ENCODE peak calls at places on chromosomes 3 and 15, in four cellular contexts. Q, W, L and M are unnamed samples.

GRCh38 chr3:107524214-107525100 is 1.7 kb downstream of the BBX start:
- DNase-seq in Q (peak), W (peak), L (peak), M (no peak)

GRCh38 chr15:40511472-40512133 is 40.8 kb downstream of the CHST14 start:
- DNase-seq in Q (peak), W (peak), L (peak), M (peak)

GRCh38 chr3:57397175-57398026 is 104.9 kb upstream of the ASB14 start:
- DNase-seq in Q (peak), W (peak), L (peak), M (peak)

GRCh38 chr3:50351318-50351687 is 641 bp downstream of the CYB561D2 start:
- DNase-seq in Q (no peak), W (no peak), L (no peak), M (no peak)

GRCh38 chr15:51076898-51077564 is 17.7 kb downstream of the TNFAIP8L3 start:
- DNase-seq in Q (peak), W (no peak), L (no peak), M (no peak)

GRCh38 chr3:69805491-69805890 is 66.2 kb downstream of the MITF start:
- DNase-seq in Q (no peak), W (no peak), L (no peak), M (no peak)

GRCh38 chr3:193895409-193895808 is 240.5 kb upstream of the HES1 start:
- DNase-seq in Q (no peak), W (no peak), L (no peak), M (no peak)

GRCh38 chr3:18772699-18773305 is 347.7 kb upstream of the SATB1 start:
- DNase-seq in Q (no peak), W (no peak), L (no peak), M (no peak)

GRCh38 chr15:84631706-84632272 is 22.3 kb downstream of the WDR73 start:
- DNase-seq in Q (no peak), W (peak), L (no peak), M (no peak)

GRCh38 chr3:112303811-112304325 is 9.9 kb upstream of the SLC9C1 start:
- DNase-seq in Q (no peak), W (no peak), L (no peak), M (peak)

GRCh38 chr3:113658107-113658506 is 38.3 kb downstream of the USF3 start:
- DNase-seq in Q (no peak), W (no peak), L (no peak), M (no peak)

GRCh38 chr3:10008588-10009344 is 17.5 kb upstream of the FANCD2 start:
- DNase-seq in Q (peak), W (peak), L (peak), M (no peak)

GRCh38 chr3:195065142-195065863 is 205.7 kb downstream of the XXYLT1 start:
- DNase-seq in Q (no peak), W (no peak), L (no peak), M (no peak)

GRCh38 chr15:25335279-25335678 is 103.5 kb downstream of the UBE3A start:
- DNase-seq in Q (no peak), W (no peak), L (no peak), M (no peak)

GRCh38 chr3:69763976-69764851 is 24.9 kb downstream of the MITF start:
- DNase-seq in Q (no peak), W (no peak), L (no peak), M (no peak)

GRCh38 chr15:99720533-99720932 is 12.7 kb downstream of the LYSMD4 start:
- DNase-seq in Q (no peak), W (no peak), L (no peak), M (no peak)

GRCh38 chr3:82100378-82100777 is 338.9 kb upstream of the GBE1 start:
- DNase-seq in Q (no peak), W (no peak), L (no peak), M (no peak)

GRCh38 chr15:76987276-76987675 is 7.7 kb upstream of the PSTPIP1 start:
- DNase-seq in Q (peak), W (no peak), L (no peak), M (no peak)

GRCh38 chr3:156459434-156459833 is 95.5 kb downstream of the SSR3 start:
- DNase-seq in Q (no peak), W (no peak), L (no peak), M (no peak)

GRCh38 chr15:64426845-64427465 is 33.4 kb upstream of the ZNF609 start:
- DNase-seq in Q (no peak), W (no peak), L (no peak), M (no peak)

GRCh38 chr15:67098768-67099282 is 33.4 kb downstream of the SMAD3 start:
- DNase-seq in Q (no peak), W (no peak), L (no peak), M (no peak)

GRCh38 chr15:37517506-37517905 is 416.9 kb upstream of the TMCO5A start:
- DNase-seq in Q (no peak), W (no peak), L (no peak), M (no peak)

GRCh38 chr15:77821188-77821958 is 188.7 kb upstream of the LINGO1 start:
- DNase-seq in Q (peak), W (peak), L (peak), M (peak)

GRCh38 chr15:62786123-62786825 is 256.3 kb upstream of the TPM1 start:
- DNase-seq in Q (no peak), W (no peak), L (no peak), M (no peak)

GRCh38 chr3:20071182-20071581 is 30.9 kb downstream of the KAT2B start:
- DNase-seq in Q (no peak), W (no peak), L (no peak), M (no peak)

GRCh38 chr3:139117136-139117675 is 72.5 kb upstream of the PRR23C start:
- DNase-seq in Q (no peak), W (no peak), L (no peak), M (no peak)

GRCh38 chr15:36966704-36967103 is 133.6 kb downstream of the MEIS2 start:
- DNase-seq in Q (no peak), W (no peak), L (no peak), M (no peak)

GRCh38 chr15:74202461-74203401 is at the start of gene STRA6:
- DNase-seq in Q (peak), W (peak), L (peak), M (peak)

GRCh38 chr15:38660726-38661125 is 96.1 kb upstream of the RASGRP1 start:
- DNase-seq in Q (no peak), W (no peak), L (no peak), M (no peak)

GRCh38 chr3:51955175-51955892 is at the start of gene GPR62:
- DNase-seq in Q (no peak), W (no peak), L (no peak), M (no peak)

GRCh38 chr15:77698481-77698880 is 65.8 kb upstream of the LINGO1 start:
- DNase-seq in Q (no peak), W (no peak), L (no peak), M (no peak)

GRCh38 chr3:81743096-81744025 is 18.1 kb downstream of the GBE1 start:
- DNase-seq in Q (no peak), W (peak), L (no peak), M (no peak)

GRCh38 chr3:114666613-114667012 is 372.8 kb downstream of the TIGIT start:
- DNase-seq in Q (no peak), W (no peak), L (no peak), M (no peak)

GRCh38 chr15:75042730-75043508 is 19.5 kb downstream of the PPCDC start:
- DNase-seq in Q (peak), W (peak), L (peak), M (peak)

GRCh38 chr15:70197945-70198361 is 100.2 kb upstream of the TLE3 start:
- DNase-seq in Q (no peak), W (no peak), L (no peak), M (no peak)

GRCh38 chr15:29095746-29096145 is 173.9 kb downstream of the NSMCE3 start:
- DNase-seq in Q (no peak), W (no peak), L (no peak), M (no peak)

GRCh38 chr3:53192608-53193007 is 31.6 kb downstream of the PRKCD start:
- DNase-seq in Q (no peak), W (no peak), L (peak), M (no peak)
- TF ChIP-seq TEAD4 in Q (no peak), W (no peak), L (no peak), M (no peak)

GRCh38 chr15:57607570-57608000 is 15.9 kb downstream of the MYZAP start:
- DNase-seq in Q (no peak), W (no peak), L (no peak), M (no peak)
- TF ChIP-seq TEAD4 in Q (no peak), W (no peak), L (no peak), M (no peak)

GRCh38 chr3:46271910-46272309 is 29.6 kb downstream of the CCR3 start:
- DNase-seq in Q (no peak), W (no peak), L (no peak), M (no peak)

GRCh38 chr3:46278816-46279672 is 36.8 kb downstream of the CCR3 start:
- DNase-seq in Q (no peak), W (no peak), L (no peak), M (no peak)

GRCh38 chr3:46280105-46280797 is 38.0 kb downstream of the CCR3 start:
- DNase-seq in Q (no peak), W (no peak), L (no peak), M (no peak)

GRCh38 chr3:46277476-46277875 is 35.2 kb downstream of the CCR3 start:
- DNase-seq in Q (no peak), W (no peak), L (no peak), M (no peak)

GRCh38 chr3:46276497-46277099 is 34.3 kb downstream of the CCR3 start:
- DNase-seq in Q (peak), W (peak), L (peak), M (peak)
- TF ChIP-seq TEAD4 in Q (no peak), W (no peak), L (no peak), M (no peak)

GRCh38 chr3:161305095-161305991 is 66.0 kb downstream of the SPTSSB start:
- DNase-seq in Q (no peak), W (peak), L (peak), M (no peak)
- TF ChIP-seq TEAD4 in Q (no peak), W (no peak), L (no peak), M (no peak)